ENCODE peak calls at places on chromosomes 3 and 15, in nine cellular contexts. C, H, X, B, Y, R, F, T and D are unnamed samples. For H3K4me1, the result is how much of the 10 kb centered on the place peaks cover.

GRCh38 chr15:68419301-68420175 is 12.4 kb downstream of the ITGA11 start:
- DNase-seq in T (no peak), Y (no peak), C (no peak), F (no peak), X (no peak), B (peak), R (peak), H (no peak), D (no peak)

GRCh38 chr15:86701259-86701963 is 621.7 kb downstream of the AGBL1 start:
- DNase-seq in X (no peak), F (no peak), R (no peak), B (no peak), T (no peak), H (no peak), C (no peak), Y (no peak), D (no peak)

GRCh38 chr3:141846050-141846433 is 30.4 kb upstream of the ATP1B3 start:
- DNase-seq in T (no peak), R (no peak), C (no peak), Y (no peak), X (no peak), H (no peak), F (no peak), B (no peak), D (no peak)

GRCh38 chr15:38275951-38276350 is 23.3 kb downstream of the SPRED1 start:
- DNase-seq in X (no peak), H (no peak), C (no peak), T (no peak), B (no peak), R (no peak), F (no peak), Y (no peak), D (no peak)

GRCh38 chr15:50353251-50353998 is 1.6 kb downstream of the GABPB1 start:
- DNase-seq in C (peak), F (no peak), X (no peak), H (no peak), T (no peak), Y (peak), B (no peak), R (no peak), D (no peak)

GRCh38 chr3:99753268-99753975 is 64.2 kb upstream of the CMSS1 start:
- DNase-seq in T (no peak), H (no peak), B (no peak), F (no peak), Y (peak), X (peak), C (peak), R (no peak), D (peak)

GRCh38 chr3:171257251-171258179 is 202.7 kb downstream of the TNIK start:
- DNase-seq in R (no peak), F (no peak), H (no peak), X (peak), C (no peak), Y (no peak), T (no peak), B (no peak), D (no peak)

GRCh38 chr15:62324382-62324781 is 159.3 kb upstream of the C2CD4B start:
- DNase-seq in B (no peak), T (no peak), H (no peak), X (no peak), C (no peak), F (no peak), Y (no peak), R (no peak), D (no peak)

GRCh38 chr15:30885814-30886213 is 17.9 kb upstream of the FAN1 start:
- DNase-seq in H (no peak), X (peak), F (no peak), Y (no peak), R (no peak), T (no peak), C (no peak), B (no peak), D (peak)

GRCh38 chr3:27360113-27361078 is 8.8 kb downstream of the NEK10 start:
- DNase-seq in X (no peak), H (no peak), C (no peak), R (no peak), B (no peak), T (no peak), F (no peak), Y (peak), D (peak)
- H3K4me3 ChIP-seq in X (no peak), H (no peak), C (no peak), R (no peak), B (no peak), T (no peak), F (no peak), Y (no peak), D (no peak)

GRCh38 chr3:20057612-20058180 is 17.4 kb downstream of the KAT2B start:
- DNase-seq in X (no peak), C (no peak), R (no peak), H (no peak), T (no peak), Y (no peak), F (no peak), B (no peak), D (no peak)
- H3K4me1 ChIP-seq in X (under half), C (under half), R (under half), H (half or more), T (under half), Y (under half), F (under half), B (under half), D (under half)

GRCh38 chr3:186617038-186617934 is 4.4 kb downstream of the AHSG start:
- DNase-seq in R (peak), C (peak), H (peak), B (peak), Y (peak), X (peak), T (peak), F (peak), D (peak)
- H3K4me3 ChIP-seq in R (no peak), C (peak), H (peak), B (peak), Y (peak), X (no peak), T (no peak), F (no peak), D (no peak)

DNA sequence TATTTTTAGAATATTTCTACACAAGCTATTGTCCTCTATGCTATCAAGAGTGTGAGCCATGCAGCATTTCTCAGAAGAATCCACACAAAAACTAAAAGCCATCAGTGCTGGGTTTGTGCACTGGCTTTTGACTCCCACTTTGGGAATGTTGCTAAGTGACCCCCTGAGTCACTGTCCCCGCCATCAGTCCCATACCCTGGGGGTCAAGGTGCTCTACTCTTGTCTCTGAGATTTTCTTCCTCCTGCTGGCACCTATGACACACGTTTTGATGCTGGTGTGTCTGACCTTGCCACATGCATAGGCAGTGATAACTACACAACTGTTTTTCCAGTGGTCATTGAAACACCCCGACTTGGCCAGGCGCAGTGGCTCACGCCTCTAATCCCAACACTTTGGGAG is 19.8 kb downstream of the CMTM7 start:
- DNase-seq in B (no peak), Y (no peak), X (peak), R (no peak), H (no peak), F (no peak), T (no peak), C (no peak), D (no peak)
- H3K4me1 ChIP-seq in B (under half), Y (under half), X (under half), R (under half), H (under half), F (under half), T (under half), C (under half), D (under half)